ENCODE peak calls at places on chromosomes 3 and 15, in five cellular contexts. One of them, this sample, is unnamed.

GRCh38 chr3:142642956-142643355 is 46.8 kb downstream of the PLS1 start:
- DNase-seq in aorta: no peak
- DNase-seq in NCI-H1105: no peak
- DNase-seq in Right ventricle myocardium inferior: no peak
- DNase-seq in mesendoderm: no peak
- DNase-seq in this sample: no peak

GRCh38 chr15:90015749-90016148 is 14.6 kb downstream of the ZNF710 start:
- DNase-seq in NCI-H1105: no peak
- DNase-seq in mesendoderm: no peak
- DNase-seq in Right ventricle myocardium inferior: no peak
- DNase-seq in aorta: no peak
- DNase-seq in this sample: no peak

GRCh38 chr15:71392821-71393220 is 277.6 kb downstream of the THSD4 start:
- DNase-seq in NCI-H1105: no peak
- DNase-seq in mesendoderm: no peak
- DNase-seq in aorta: no peak
- DNase-seq in Right ventricle myocardium inferior: no peak
- DNase-seq in this sample: no peak

GRCh38 chr3:162096874-162097273 is 600.3 kb downstream of the OTOL1 start:
- DNase-seq in mesendoderm: no peak
- DNase-seq in NCI-H1105: no peak
- DNase-seq in aorta: no peak
- DNase-seq in Right ventricle myocardium inferior: no peak
- DNase-seq in this sample: no peak

GRCh38 chr15:49286649-49287394 is 116.8 kb downstream of the GALK2 start:
- DNase-seq in mesendoderm: peak
- DNase-seq in Right ventricle myocardium inferior: no peak
- DNase-seq in aorta: no peak
- DNase-seq in NCI-H1105: no peak
- DNase-seq in this sample: no peak

GRCh38 chr3:45760878-45761711 is 35.2 kb downstream of the SLC6A20 start:
- DNase-seq in mesendoderm: peak
- DNase-seq in NCI-H1105: peak
- DNase-seq in Right ventricle myocardium inferior: no peak
- DNase-seq in aorta: no peak
- DNase-seq in this sample: peak

GRCh38 chr3:173708191-173708590 is 310.6 kb downstream of the NLGN1 start:
- DNase-seq in Right ventricle myocardium inferior: no peak
- DNase-seq in aorta: no peak
- DNase-seq in NCI-H1105: no peak
- DNase-seq in mesendoderm: peak
- DNase-seq in this sample: no peak

GRCh38 chr3:128050597-128050996 is 1.6 kb upstream of the SEC61A1 start:
- DNase-seq in mesendoderm: no peak
- DNase-seq in Right ventricle myocardium inferior: no peak
- DNase-seq in NCI-H1105: no peak
- DNase-seq in aorta: no peak
- DNase-seq in this sample: no peak

GRCh38 chr3:64331605-64332004 is 106.3 kb upstream of the PRICKLE2 start:
- DNase-seq in Right ventricle myocardium inferior: no peak
- DNase-seq in aorta: no peak
- DNase-seq in mesendoderm: no peak
- DNase-seq in NCI-H1105: no peak
- DNase-seq in this sample: no peak

GRCh38 chr3:131361464-131362421 is 19.8 kb upstream of the NUDT16 start:
- DNase-seq in NCI-H1105: peak
- DNase-seq in mesendoderm: peak
- DNase-seq in Right ventricle myocardium inferior: peak
- DNase-seq in aorta: peak
- DNase-seq in this sample: no peak

GRCh38 chr15:48507416-48508065 is 138.0 kb downstream of the FBN1 start:
- DNase-seq in Right ventricle myocardium inferior: no peak
- DNase-seq in NCI-H1105: no peak
- DNase-seq in mesendoderm: peak
- DNase-seq in aorta: no peak
- DNase-seq in this sample: peak

GRCh38 chr15:85618956-85619491 is 175.7 kb downstream of the KLHL25 start:
- DNase-seq in aorta: peak
- DNase-seq in Right ventricle myocardium inferior: peak
- DNase-seq in mesendoderm: peak
- DNase-seq in NCI-H1105: no peak
- DNase-seq in this sample: no peak

GRCh38 chr3:140311428-140311827 is 366.4 kb upstream of the TRIM42 start:
- DNase-seq in mesendoderm: no peak
- DNase-seq in aorta: no peak
- DNase-seq in Right ventricle myocardium inferior: no peak
- DNase-seq in NCI-H1105: no peak
- DNase-seq in this sample: no peak

GRCh38 chr15:100968043-100968966 is 49.1 kb downstream of the LRRK1 start:
- DNase-seq in aorta: no peak
- DNase-seq in Right ventricle myocardium inferior: no peak
- DNase-seq in NCI-H1105: no peak
- DNase-seq in mesendoderm: no peak
- DNase-seq in this sample: no peak

GRCh38 chr3:188832961-188833615 is 338.7 kb upstream of the TPRG1 start:
- DNase-seq in Right ventricle myocardium inferior: no peak
- DNase-seq in mesendoderm: peak
- DNase-seq in NCI-H1105: peak
- DNase-seq in aorta: no peak
- DNase-seq in this sample: no peak

GRCh38 chr3:157412323-157412845 is 24.3 kb upstream of the PTX3 start:
- DNase-seq in mesendoderm: no peak
- DNase-seq in Right ventricle myocardium inferior: no peak
- DNase-seq in NCI-H1105: no peak
- DNase-seq in aorta: no peak
- DNase-seq in this sample: peak

GRCh38 chr3:49703443-49703927 is 14.1 kb downstream of the RNF123 start:
- DNase-seq in mesendoderm: peak
- DNase-seq in aorta: peak
- DNase-seq in NCI-H1105: peak
- DNase-seq in Right ventricle myocardium inferior: peak
- DNase-seq in this sample: peak

GRCh38 chr3:40290396-40290795 is 19.1 kb upstream of the EIF1B start:
- DNase-seq in NCI-H1105: no peak
- DNase-seq in Right ventricle myocardium inferior: peak
- DNase-seq in mesendoderm: no peak
- DNase-seq in aorta: no peak
- DNase-seq in this sample: no peak

GRCh38 chr3:87173071-87173470 is 54.0 kb upstream of the CHMP2B start:
- DNase-seq in Right ventricle myocardium inferior: no peak
- DNase-seq in NCI-H1105: no peak
- DNase-seq in mesendoderm: no peak
- DNase-seq in aorta: no peak
- DNase-seq in this sample: no peak

GRCh38 chr3:168066882-168067281 is 28.8 kb downstream of the GOLIM4 start:
- DNase-seq in NCI-H1105: no peak
- DNase-seq in aorta: no peak
- DNase-seq in mesendoderm: no peak
- DNase-seq in Right ventricle myocardium inferior: no peak
- DNase-seq in this sample: no peak

GRCh38 chr3:34207826-34208225 is 409.4 kb downstream of the PDCD6IP start:
- DNase-seq in NCI-H1105: no peak
- DNase-seq in Right ventricle myocardium inferior: no peak
- DNase-seq in mesendoderm: no peak
- DNase-seq in aorta: no peak
- DNase-seq in this sample: no peak

GRCh38 chr3:63875510-63875909 is 11.8 kb downstream of the ATXN7 start:
- DNase-seq in mesendoderm: no peak
- DNase-seq in Right ventricle myocardium inferior: no peak
- DNase-seq in NCI-H1105: peak
- DNase-seq in aorta: no peak
- DNase-seq in this sample: no peak

GRCh38 chr15:51750942-51751686 is at the start of gene TMOD2:
- DNase-seq in mesendoderm: peak
- DNase-seq in NCI-H1105: peak
- DNase-seq in Right ventricle myocardium inferior: peak
- DNase-seq in aorta: peak
- DNase-seq in this sample: peak

GRCh38 chr15:60392986-60393811 is 4.6 kb downstream of the ANXA2 start:
- DNase-seq in Right ventricle myocardium inferior: peak
- DNase-seq in NCI-H1105: no peak
- DNase-seq in aorta: peak
- DNase-seq in mesendoderm: peak
- DNase-seq in this sample: no peak

GRCh38 chr15:31049122-31049521 is 52.4 kb downstream of the TRPM1 start:
- DNase-seq in aorta: no peak
- DNase-seq in mesendoderm: no peak
- DNase-seq in NCI-H1105: no peak
- DNase-seq in Right ventricle myocardium inferior: peak
- DNase-seq in this sample: no peak

GRCh38 chr15:90106522-90107117 is 4.4 kb upstream of the IDH2 start:
- DNase-seq in mesendoderm: peak
- DNase-seq in aorta: peak
- DNase-seq in NCI-H1105: no peak
- DNase-seq in Right ventricle myocardium inferior: no peak
- DNase-seq in this sample: peak

GRCh38 chr15:60370804-60371700 is 26.7 kb downstream of the ANXA2 start:
- DNase-seq in mesendoderm: no peak
- DNase-seq in Right ventricle myocardium inferior: no peak
- DNase-seq in aorta: peak
- DNase-seq in NCI-H1105: no peak
- DNase-seq in this sample: no peak

GRCh38 chr3:122977645-122978466 is 49.7 kb downstream of the SEMA5B start:
- DNase-seq in aorta: peak
- DNase-seq in NCI-H1105: peak
- DNase-seq in mesendoderm: peak
- DNase-seq in Right ventricle myocardium inferior: no peak
- DNase-seq in this sample: peak

GRCh38 chr3:156298938-156299337 is 178.6 kb downstream of the KCNAB1 start:
- DNase-seq in NCI-H1105: no peak
- DNase-seq in aorta: no peak
- DNase-seq in mesendoderm: no peak
- DNase-seq in Right ventricle myocardium inferior: peak
- DNase-seq in this sample: no peak

GRCh38 chr3:132317229-132317948 is at the start of gene ACP3:
- DNase-seq in aorta: no peak
- DNase-seq in NCI-H1105: peak
- DNase-seq in Right ventricle myocardium inferior: peak
- DNase-seq in mesendoderm: peak
- DNase-seq in this sample: peak

GRCh38 chr15:48112242-48112641 is 8.5 kb upstream of the SLC24A5 start:
- DNase-seq in Right ventricle myocardium inferior: no peak
- DNase-seq in NCI-H1105: no peak
- DNase-seq in mesendoderm: peak
- DNase-seq in aorta: no peak
- DNase-seq in this sample: peak

GRCh38 chr3:105369501-105370371 is 3.0 kb downstream of the ALCAM start:
- DNase-seq in Right ventricle myocardium inferior: peak
- DNase-seq in mesendoderm: peak
- DNase-seq in NCI-H1105: peak
- DNase-seq in aorta: peak
- DNase-seq in this sample: peak

GRCh38 chr15:65362491-65362890 is 15.3 kb downstream of the IGDCC3 start:
- DNase-seq in mesendoderm: no peak
- DNase-seq in aorta: peak
- DNase-seq in NCI-H1105: no peak
- DNase-seq in Right ventricle myocardium inferior: no peak
- DNase-seq in this sample: no peak

GRCh38 chr15:32659340-32659831 is 17.9 kb downstream of the SCG5 start:
- DNase-seq in NCI-H1105: no peak
- DNase-seq in mesendoderm: no peak
- DNase-seq in aorta: peak
- DNase-seq in Right ventricle myocardium inferior: no peak
- DNase-seq in this sample: no peak

GRCh38 chr15:75347222-75348033 is 589 bp downstream of the NEIL1 start:
- DNase-seq in mesendoderm: peak
- DNase-seq in aorta: peak
- DNase-seq in Right ventricle myocardium inferior: peak
- DNase-seq in NCI-H1105: no peak
- DNase-seq in this sample: peak

This sample was measured in NCI-H82.